ENCODE peak calls at places on chromosomes 3 and 15, in five cellular contexts. P, D, C, X and R are unnamed samples.
A peak's percentile ranks its signal among the peaks of the same experiment; 100 is the strongest.

GRCh38 chr3:64801856-64802255 is 114.1 kb upstream of the ADAMTS9 start:
- DNase-seq in P (no peak), D (no peak), C (no peak), X (no peak), R (no peak)

GRCh38 chr15:65334586-65335231 is 30.2 kb downstream of the RNU5B-1 start:
- DNase-seq in P (no peak), D (peak; percentile 44), C (no peak), X (no peak), R (no peak)

GRCh38 chr15:35196273-35196672 is 111.2 kb upstream of the NANOGP8 start:
- DNase-seq in P (no peak), D (no peak), C (no peak), X (no peak), R (no peak)

GRCh38 chr15:61700803-61701202 is 359.4 kb downstream of the VPS13C start:
- DNase-seq in P (no peak), D (no peak), C (no peak), X (no peak), R (no peak)

GRCh38 chr15:68776477-68777270 is 44.0 kb downstream of the ANP32A start:
- DNase-seq in P (no peak), D (no peak), C (no peak), X (no peak), R (no peak)

GRCh38 chr3:100600181-100601042 is 9.0 kb upstream of the ADGRG7 start:
- DNase-seq in P (no peak), D (no peak), C (no peak), X (no peak), R (no peak)

GRCh38 chr3:31555204-31555603 is 22.5 kb downstream of the STT3B start:
- DNase-seq in P (no peak), D (no peak), C (no peak), X (no peak), R (no peak)

GRCh38 chr3:195203631-195204030 is 67.3 kb downstream of the XXYLT1 start:
- DNase-seq in P (peak; percentile 14), D (no peak), C (no peak), X (no peak), R (no peak)

GRCh38 chr3:123635220-123635619 is 50.4 kb upstream of the HACD2 start:
- DNase-seq in P (no peak), D (no peak), C (no peak), X (no peak), R (no peak)

GRCh38 chr15:69394556-69395282 is 19.4 kb upstream of the KIF23 start:
- DNase-seq in P (peak; percentile 92), D (peak; percentile 95), C (peak; percentile 83), X (peak; percentile 76), R (peak; percentile 77)

GRCh38 chr3:44893097-44893496 is 18.7 kb downstream of the TGM4 start:
- DNase-seq in P (no peak), D (no peak), C (no peak), X (no peak), R (no peak)

GRCh38 chr3:13220991-13221390 is 147.8 kb upstream of the IQSEC1 start:
- DNase-seq in P (no peak), D (no peak), C (no peak), X (no peak), R (no peak)

GRCh38 chr3:125683067-125683844 is 88.0 kb upstream of the OSBPL11 start:
- DNase-seq in P (peak; percentile 50), D (no peak), C (no peak), X (no peak), R (no peak)

GRCh38 chr3:177479630-177480029 is 282.3 kb upstream of the TBL1XR1 start:
- DNase-seq in P (no peak), D (no peak), C (no peak), X (no peak), R (no peak)

GRCh38 chr3:170012683-170013400 is 25.0 kb upstream of the GPR160 start:
- DNase-seq in P (no peak), D (no peak), C (no peak), X (no peak), R (no peak)

GRCh38 chr3:140580746-140581145 is 97.1 kb upstream of the TRIM42 start:
- DNase-seq in P (no peak), D (no peak), C (no peak), X (no peak), R (no peak)

GRCh38 chr3:128006471-128007424 is 45.5 kb upstream of the SEC61A1 start:
- DNase-seq in P (no peak), D (no peak), C (no peak), X (no peak), R (no peak)

GRCh38 chr3:178405456-178405970 is 130.7 kb upstream of the KCNMB2 start:
- DNase-seq in P (no peak), D (no peak), C (no peak), X (no peak), R (no peak)

GRCh38 chr15:76138436-76138835 is 78.7 kb downstream of the TMEM266 start:
- DNase-seq in P (no peak), D (no peak), C (no peak), X (no peak), R (no peak)

GRCh38 chr3:127768346-127769008 is 53.8 kb downstream of the MGLL start:
- DNase-seq in P (no peak), D (peak; percentile 32), C (no peak), X (no peak), R (no peak)

GRCh38 chr3:17372811-17373210 is 369.6 kb downstream of the TBC1D5 start:
- DNase-seq in P (no peak), D (no peak), C (no peak), X (no peak), R (no peak)

GRCh38 chr3:39980021-39980420 is 170.6 kb downstream of the MYRIP start:
- DNase-seq in P (no peak), D (no peak), C (no peak), X (no peak), R (no peak)

GRCh38 chr3:69115731-69116130 is 6.7 kb downstream of the LMOD3 start:
- DNase-seq in P (no peak), D (no peak), C (no peak), X (no peak), R (no peak)

GRCh38 chr3:138180375-138181029 is 5.8 kb upstream of the DBR1 start:
- DNase-seq in P (peak; percentile 40), D (no peak), C (peak; percentile 21), X (no peak), R (no peak)
- TF ChIP-seq CTCF in P (no peak), D (peak; percentile 17), C (peak; percentile 70), X (peak; percentile 51), R (peak; percentile 40)

GRCh38 chr15:99438691-99439523 is 126.9 kb upstream of the MEF2A start:
- DNase-seq in P (peak; percentile 18), D (peak; percentile 66), C (no peak), X (peak; percentile 21), R (no peak)
- H3K27ac ChIP-seq in P (peak overlapping the region; percentile 25), D (peak overlapping the region; percentile 10), C (no peak overlapping the region), X (no peak overlapping the region), R (peak overlapping the region; percentile 61)

GRCh38 chr3:190120161-190121060 is at the start of gene P3H2:
- DNase-seq in P (peak; percentile 88), D (peak; percentile 89), C (no peak), X (peak; percentile 81), R (peak; percentile 63)
- TF ChIP-seq CTCF in P (peak; percentile 37), D (peak; percentile 41), C (no peak), X (peak; percentile 44), R (peak; percentile 30)

DNA sequence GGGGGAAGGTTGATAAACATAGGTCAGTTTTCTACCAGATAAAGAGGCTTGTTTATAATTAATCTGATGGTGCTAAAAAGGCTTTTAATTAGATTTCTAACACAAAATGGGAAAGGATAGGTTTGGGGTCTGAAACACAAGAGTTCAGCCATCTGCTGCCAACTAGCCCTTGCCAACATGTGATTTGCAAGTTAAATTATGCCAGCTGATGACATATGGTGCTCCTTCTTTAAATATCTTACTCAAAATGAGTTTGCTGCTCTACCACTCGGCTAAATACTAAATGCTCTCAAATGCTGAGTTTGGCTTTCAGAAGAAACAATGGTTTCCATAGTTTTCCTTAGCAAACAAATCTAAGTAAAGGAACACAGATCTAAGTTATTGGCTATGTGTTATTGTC is 557.8 kb upstream of the CCDC54 start:
- DNase-seq in P (no peak), D (no peak), C (no peak), X (no peak), R (no peak)
- H3K27ac ChIP-seq in P (no peak overlapping the region), D (no peak overlapping the region), C (no peak overlapping the region), X (no peak overlapping the region), R (no peak overlapping the region)

GRCh38 chr15:45314960-45315359 is 62.9 kb downstream of the SLC28A2 start:
- DNase-seq in P (peak; percentile 37), D (no peak), C (no peak), X (no peak), R (no peak)
- TF ChIP-seq CTCF in P (no peak), D (no peak), C (no peak), X (no peak), R (no peak)

GRCh38 chr3:98246142-98246541 is 17.9 kb upstream of the OR5H6 start:
- DNase-seq in P (no peak), D (no peak), C (no peak), X (no peak), R (no peak)

GRCh38 chr3:98243843-98244242 is 20.2 kb upstream of the OR5H6 start:
- DNase-seq in P (no peak), D (no peak), C (no peak), X (no peak), R (no peak)

GRCh38 chr3:98240133-98240532 is 23.9 kb upstream of the OR5H6 start:
- DNase-seq in P (no peak), D (no peak), C (no peak), X (no peak), R (no peak)

GRCh38 chr3:98242155-98242554 is 21.9 kb upstream of the OR5H6 start:
- DNase-seq in P (no peak), D (no peak), C (no peak), X (no peak), R (no peak)
- H3K27ac ChIP-seq in P (no peak overlapping the region), D (no peak overlapping the region), C (no peak overlapping the region), X (no peak overlapping the region), R (no peak overlapping the region)